ENCODE peak calls at places on chromosome 19, in six cellular contexts. One of them, this sample, is unnamed.

GRCh38 chr19:30074741-30075460 is 132.9 kb downstream of the URI1 start:
- DNase-seq in WTC11: no peak
- DNase-seq in IMR-90: no peak
- DNase-seq in ascending aorta: no peak
- DNase-seq in cardiac muscle cell: no peak
- DNase-seq in HFFc6: no peak
- DNase-seq in this sample: no peak

GRCh38 chr19:5028229-5028886 is 59.4 kb downstream of the KDM4B start:
- DNase-seq in IMR-90: no peak
- DNase-seq in WTC11: no peak
- DNase-seq in HFFc6: no peak
- DNase-seq in cardiac muscle cell: no peak
- DNase-seq in ascending aorta: no peak
- DNase-seq in this sample: no peak

GRCh38 chr19:53461866-53462265 is 5.7 kb upstream of the ZNF813 start:
- DNase-seq in IMR-90: peak; percentile 3
- DNase-seq in cardiac muscle cell: no peak
- DNase-seq in ascending aorta: no peak
- DNase-seq in HFFc6: no peak
- DNase-seq in WTC11: no peak
- DNase-seq in this sample: no peak

GRCh38 chr19:7739211-7739752 is 7.4 kb upstream of the CLEC4G start:
- DNase-seq in ascending aorta: no peak
- DNase-seq in IMR-90: no peak
- DNase-seq in WTC11: no peak
- DNase-seq in HFFc6: no peak
- DNase-seq in cardiac muscle cell: no peak
- DNase-seq in this sample: no peak

GRCh38 chr19:15995536-15995935 is 46.7 kb downstream of the OR10H4 start:
- DNase-seq in cardiac muscle cell: no peak
- DNase-seq in ascending aorta: no peak
- DNase-seq in HFFc6: no peak
- DNase-seq in WTC11: no peak
- DNase-seq in IMR-90: no peak
- DNase-seq in this sample: no peak

GRCh38 chr19:3183721-3184641 is 1.7 kb upstream of the NCLN start:
- DNase-seq in WTC11: no peak
- DNase-seq in ascending aorta: no peak
- DNase-seq in IMR-90: no peak
- DNase-seq in cardiac muscle cell: no peak
- DNase-seq in HFFc6: no peak
- DNase-seq in this sample: no peak

GRCh38 chr19:13953021-13953531 is 767 bp downstream of the DCAF15 start:
- DNase-seq in IMR-90: peak; percentile 39
- DNase-seq in ascending aorta: no peak
- DNase-seq in cardiac muscle cell: no peak
- DNase-seq in WTC11: peak; percentile 32
- DNase-seq in HFFc6: peak; percentile 58
- DNase-seq in this sample: no peak

GRCh38 chr19:17138937-17139598 is 63.5 kb downstream of the MYO9B start:
- DNase-seq in ascending aorta: no peak
- DNase-seq in cardiac muscle cell: no peak
- DNase-seq in WTC11: no peak
- DNase-seq in IMR-90: no peak
- DNase-seq in HFFc6: no peak
- DNase-seq in this sample: no peak

GRCh38 chr19:28065026-28065425 is 1147.9 kb downstream of the UQCRFS1 start:
- DNase-seq in cardiac muscle cell: no peak
- DNase-seq in HFFc6: no peak
- DNase-seq in WTC11: no peak
- DNase-seq in ascending aorta: no peak
- DNase-seq in IMR-90: no peak
- DNase-seq in this sample: no peak

GRCh38 chr19:10587022-10587838 is at the start of gene AP1M2:
- DNase-seq in IMR-90: no peak
- DNase-seq in cardiac muscle cell: no peak
- DNase-seq in HFFc6: no peak
- DNase-seq in ascending aorta: no peak
- DNase-seq in WTC11: peak; percentile 81
- DNase-seq in this sample: no peak

GRCh38 chr19:4600082-4600481 is 39.2 kb upstream of the TNFAIP8L1 start:
- DNase-seq in WTC11: no peak
- DNase-seq in HFFc6: no peak
- DNase-seq in cardiac muscle cell: no peak
- DNase-seq in IMR-90: no peak
- DNase-seq in ascending aorta: no peak
- DNase-seq in this sample: no peak

GRCh38 chr19:10417598-10418280 is 2.6 kb upstream of the PDE4A start:
- DNase-seq in HFFc6: no peak
- DNase-seq in WTC11: peak; percentile 63
- DNase-seq in ascending aorta: no peak
- DNase-seq in IMR-90: no peak
- DNase-seq in cardiac muscle cell: peak; percentile 44
- DNase-seq in this sample: no peak

GRCh38 chr19:15640294-15640903 is at the start of gene CYP4F3:
- DNase-seq in ascending aorta: no peak
- DNase-seq in IMR-90: no peak
- DNase-seq in HFFc6: no peak
- DNase-seq in WTC11: no peak
- DNase-seq in cardiac muscle cell: no peak
- DNase-seq in this sample: no peak

GRCh38 chr19:10271543-10272086 is 695 bp downstream of the ICAM1 start:
- DNase-seq in ascending aorta: no peak
- DNase-seq in WTC11: no peak
- DNase-seq in HFFc6: no peak
- DNase-seq in cardiac muscle cell: no peak
- DNase-seq in IMR-90: peak; percentile 56
- DNase-seq in this sample: no peak

GRCh38 chr19:38405276-38405675 is 2.4 kb downstream of the FAM98C start:
- DNase-seq in HFFc6: no peak
- DNase-seq in WTC11: no peak
- DNase-seq in IMR-90: no peak
- DNase-seq in cardiac muscle cell: no peak
- DNase-seq in ascending aorta: no peak
- DNase-seq in this sample: no peak
- TF ChIP-seq CTCF in HFFc6: no peak
- TF ChIP-seq CTCF in WTC11: no peak
- TF ChIP-seq CTCF in IMR-90: no peak
- TF ChIP-seq CTCF in cardiac muscle cell: no peak
- TF ChIP-seq CTCF in ascending aorta: no peak
- TF ChIP-seq CTCF in this sample: no peak

GRCh38 chr19:38850231-38850975 is 617 bp upstream of the HNRNPL start:
- DNase-seq in WTC11: peak; percentile 99
- DNase-seq in cardiac muscle cell: peak; percentile 100
- DNase-seq in IMR-90: peak; percentile 100
- DNase-seq in ascending aorta: peak; percentile 100
- DNase-seq in HFFc6: peak; percentile 100
- DNase-seq in this sample: peak; percentile 95
- TF ChIP-seq CTCF in WTC11: no peak
- TF ChIP-seq CTCF in cardiac muscle cell: peak; percentile 2
- TF ChIP-seq CTCF in IMR-90: peak; percentile 15
- TF ChIP-seq CTCF in ascending aorta: peak; percentile 9
- TF ChIP-seq CTCF in HFFc6: peak; percentile 47
- TF ChIP-seq CTCF in this sample: peak; percentile 53

DNA sequence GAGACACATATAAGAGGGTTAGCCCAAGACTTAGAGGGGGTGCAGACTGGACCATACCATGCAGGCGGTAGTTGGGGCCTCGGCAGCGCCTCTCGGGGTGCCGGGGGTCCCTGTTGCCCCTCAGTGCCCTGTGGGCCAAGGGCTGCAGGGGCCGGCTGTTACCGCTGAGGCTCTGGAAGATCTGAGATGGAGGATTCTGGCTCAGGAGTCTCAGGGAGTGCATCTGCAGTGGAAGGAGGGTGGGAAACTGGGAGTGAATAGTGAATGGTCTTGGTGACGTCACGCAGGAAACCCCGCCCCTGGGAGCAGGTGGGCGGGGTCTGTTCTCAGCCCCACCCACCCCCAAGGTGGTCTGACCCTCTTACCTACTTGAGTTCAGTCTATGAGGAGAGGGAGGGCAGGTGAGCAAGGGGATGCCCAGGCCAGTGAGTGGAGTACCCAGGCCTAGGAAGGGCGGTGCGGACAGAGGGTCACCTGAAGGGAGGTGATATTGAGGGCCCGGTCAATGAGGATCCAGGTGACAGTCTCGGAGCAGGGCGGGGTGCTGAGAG is 1.7 kb upstream of the DBP start:
- DNase-seq in IMR-90: no peak
- DNase-seq in ascending aorta: no peak
- DNase-seq in WTC11: peak; percentile 68
- DNase-seq in HFFc6: no peak
- DNase-seq in cardiac muscle cell: no peak
- DNase-seq in this sample: no peak
- TF ChIP-seq CTCF in IMR-90: no peak
- TF ChIP-seq CTCF in ascending aorta: no peak
- TF ChIP-seq CTCF in WTC11: no peak
- TF ChIP-seq CTCF in HFFc6: no peak
- TF ChIP-seq CTCF in cardiac muscle cell: no peak
- TF ChIP-seq CTCF in this sample: no peak

GRCh38 chr19:42177686-42178019 is 39.8 kb downstream of the DEDD2 start:
- DNase-seq in ascending aorta: no peak
- DNase-seq in WTC11: no peak
- DNase-seq in cardiac muscle cell: no peak
- DNase-seq in IMR-90: no peak
- DNase-seq in HFFc6: no peak
- DNase-seq in this sample: no peak

GRCh38 chr19:42175335-42175734 is 42.1 kb downstream of the DEDD2 start:
- DNase-seq in WTC11: no peak
- DNase-seq in IMR-90: no peak
- DNase-seq in HFFc6: no peak
- DNase-seq in ascending aorta: no peak
- DNase-seq in cardiac muscle cell: no peak
- DNase-seq in this sample: no peak

GRCh38 chr19:42175952-42176648 is 41.4 kb downstream of the DEDD2 start:
- DNase-seq in cardiac muscle cell: no peak
- DNase-seq in WTC11: peak; percentile 42
- DNase-seq in HFFc6: no peak
- DNase-seq in ascending aorta: no peak
- DNase-seq in IMR-90: peak; percentile 17
- DNase-seq in this sample: peak; percentile 20

GRCh38 chr19:42176649-42176989 is 40.9 kb downstream of the DEDD2 start:
- DNase-seq in WTC11: no peak
- DNase-seq in IMR-90: no peak
- DNase-seq in cardiac muscle cell: peak; percentile 67
- DNase-seq in ascending aorta: no peak
- DNase-seq in HFFc6: no peak
- DNase-seq in this sample: no peak

GRCh38 chr19:42176990-42177685 is 40.3 kb downstream of the DEDD2 start:
- DNase-seq in WTC11: peak; percentile 85
- DNase-seq in HFFc6: peak; percentile 72
- DNase-seq in ascending aorta: no peak
- DNase-seq in cardiac muscle cell: peak; percentile 89
- DNase-seq in IMR-90: peak; percentile 76
- DNase-seq in this sample: peak; percentile 79
- TF ChIP-seq CTCF in WTC11: no peak
- TF ChIP-seq CTCF in HFFc6: peak; percentile 71
- TF ChIP-seq CTCF in ascending aorta: peak; percentile 42
- TF ChIP-seq CTCF in cardiac muscle cell: peak; percentile 31
- TF ChIP-seq CTCF in IMR-90: peak; percentile 54
- TF ChIP-seq CTCF in this sample: peak; percentile 56

GRCh38 chr19:33406521-33407139 is 33.1 kb downstream of the CEBPG start:
- DNase-seq in IMR-90: peak; percentile 39
- DNase-seq in cardiac muscle cell: peak; percentile 71
- DNase-seq in HFFc6: peak; percentile 27
- DNase-seq in WTC11: peak; percentile 92
- DNase-seq in ascending aorta: no peak
- DNase-seq in this sample: peak; percentile 95
- TF ChIP-seq CTCF in IMR-90: peak; percentile 90
- TF ChIP-seq CTCF in cardiac muscle cell: peak; percentile 83
- TF ChIP-seq CTCF in HFFc6: peak; percentile 99
- TF ChIP-seq CTCF in WTC11: peak; percentile 98
- TF ChIP-seq CTCF in ascending aorta: peak; percentile 96
- TF ChIP-seq CTCF in this sample: peak; percentile 94

GRCh38 chr19:19165396-19165795 is 4.7 kb downstream of the MEF2B start:
- DNase-seq in ascending aorta: no peak
- DNase-seq in HFFc6: no peak
- DNase-seq in IMR-90: no peak
- DNase-seq in WTC11: no peak
- DNase-seq in cardiac muscle cell: no peak
- DNase-seq in this sample: no peak
- TF ChIP-seq CTCF in ascending aorta: no peak
- TF ChIP-seq CTCF in HFFc6: no peak
- TF ChIP-seq CTCF in IMR-90: no peak
- TF ChIP-seq CTCF in WTC11: no peak
- TF ChIP-seq CTCF in cardiac muscle cell: no peak
- TF ChIP-seq CTCF in this sample: no peak

DNA sequence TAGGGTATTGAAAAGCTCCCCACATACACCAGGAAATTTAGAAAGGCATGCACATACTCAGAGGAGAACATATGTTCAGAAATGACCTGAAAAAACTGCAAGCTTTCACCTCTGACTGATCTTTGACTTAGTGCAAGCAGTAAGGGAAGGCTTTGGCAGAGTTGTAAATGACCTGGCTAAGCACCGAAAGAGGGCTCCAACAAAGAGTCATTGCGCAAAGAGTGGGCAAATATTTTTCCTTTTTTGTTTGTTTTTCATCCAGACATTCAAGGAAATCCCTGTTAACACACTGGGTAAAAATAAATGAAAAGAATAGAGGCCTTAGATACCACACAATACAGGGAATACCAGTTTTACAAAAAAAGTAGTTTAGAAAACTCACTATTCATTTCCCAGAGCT is 5.2 kb upstream of the ZNF233 start:
- DNase-seq in HFFc6: no peak
- DNase-seq in IMR-90: no peak
- DNase-seq in cardiac muscle cell: no peak
- DNase-seq in WTC11: no peak
- DNase-seq in ascending aorta: no peak
- DNase-seq in this sample: no peak
- TF ChIP-seq CTCF in HFFc6: no peak
- TF ChIP-seq CTCF in IMR-90: no peak
- TF ChIP-seq CTCF in cardiac muscle cell: no peak
- TF ChIP-seq CTCF in WTC11: no peak
- TF ChIP-seq CTCF in ascending aorta: no peak
- TF ChIP-seq CTCF in this sample: no peak